ENCODE peak calls at places on chromosomes 6 and 20, in ten cellular contexts. E is CD4-positive, alpha-beta memory T cell; Y is transverse colon; W is CD8-positive, alpha-beta T cell; K is AG04450; P is GM23338; X is right atrium auricular region; J is cardiac muscle cell; A is right cardiac atrium; I is endodermal cell. G is an unnamed sample.

GRCh38 chr6:75273009-75273408 is 11.6 kb downstream of the TMEM30A start:
- DNase-seq in E (no peak), Y (no peak), W (no peak), K (no peak), P (no peak), X (no peak), J (no peak), A (no peak), I (no peak), G (no peak)

GRCh38 chr6:128532110-128532509 is 11.7 kb upstream of the PTPRK start:
- DNase-seq in E (no peak), Y (no peak), W (no peak), K (no peak), P (no peak), X (no peak), J (no peak), A (no peak), I (no peak), G (no peak)

GRCh38 chr6:40599580-40599979 is 12.4 kb upstream of the LRFN2 start:
- DNase-seq in E (no peak), Y (no peak), W (no peak), K (no peak), P (peak; percentile 39), X (no peak), J (peak; percentile 49), A (no peak), I (peak; percentile 89), G (no peak)

GRCh38 chr6:150363733-150364132 is 5.1 kb upstream of the IYD start:
- DNase-seq in E (no peak), Y (no peak), W (no peak), K (no peak), P (no peak), X (no peak), J (peak; percentile 10), A (no peak), I (no peak), G (peak; percentile 18)

GRCh38 chr20:19000071-19000470 is 186.5 kb downstream of the SCP2D1 start:
- DNase-seq in E (no peak), Y (no peak), W (no peak), K (no peak), P (no peak), X (no peak), J (no peak), A (no peak), I (no peak), G (no peak)

GRCh38 chr20:34771680-34772081 is 53.8 kb downstream of the NCOA6 start:
- DNase-seq in E (no peak), Y (no peak), W (no peak), K (no peak), P (no peak), X (no peak), J (peak; percentile 12), A (no peak), I (no peak), G (no peak)

GRCh38 chr6:170137176-170137891 is 153.5 kb downstream of the DLL1 start:
- DNase-seq in E (no peak), Y (peak; percentile 23), W (no peak), K (no peak), P (no peak), X (no peak), J (no peak), A (peak; percentile 58), I (peak; percentile 12), G (no peak)

GRCh38 chr20:23159923-23160445 is 73.9 kb upstream of the CD93 start:
- DNase-seq in E (no peak), Y (no peak), W (no peak), K (no peak), P (no peak), X (no peak), J (no peak), A (no peak), I (no peak), G (no peak)

GRCh38 chr6:107033136-107033535 is 5.1 kb downstream of the MTRES1 start:
- DNase-seq in E (no peak), Y (no peak), W (no peak), K (no peak), P (no peak), X (no peak), J (no peak), A (no peak), I (no peak), G (no peak)

GRCh38 chr20:25083141-25083772 is 1.3 kb upstream of the VSX1 start:
- DNase-seq in E (no peak), Y (no peak), W (no peak), K (no peak), P (peak; percentile 43), X (no peak), J (no peak), A (no peak), I (no peak), G (no peak)

GRCh38 chr6:56019973-56020372 is 144.6 kb upstream of the BMP5 start:
- DNase-seq in E (no peak), Y (no peak), W (no peak), K (no peak), P (no peak), X (no peak), J (no peak), A (no peak), I (no peak), G (no peak)

GRCh38 chr6:45739058-45739457 is 276.6 kb downstream of the CLIC5 start:
- DNase-seq in E (no peak), Y (no peak), W (no peak), K (no peak), P (no peak), X (no peak), J (no peak), A (no peak), I (no peak), G (no peak)

GRCh38 chr6:39044181-39044580 is 4.4 kb upstream of the GLP1R start:
- DNase-seq in E (no peak), Y (no peak), W (no peak), K (no peak), P (no peak), X (no peak), J (no peak), A (no peak), I (no peak), G (no peak)

DNA sequence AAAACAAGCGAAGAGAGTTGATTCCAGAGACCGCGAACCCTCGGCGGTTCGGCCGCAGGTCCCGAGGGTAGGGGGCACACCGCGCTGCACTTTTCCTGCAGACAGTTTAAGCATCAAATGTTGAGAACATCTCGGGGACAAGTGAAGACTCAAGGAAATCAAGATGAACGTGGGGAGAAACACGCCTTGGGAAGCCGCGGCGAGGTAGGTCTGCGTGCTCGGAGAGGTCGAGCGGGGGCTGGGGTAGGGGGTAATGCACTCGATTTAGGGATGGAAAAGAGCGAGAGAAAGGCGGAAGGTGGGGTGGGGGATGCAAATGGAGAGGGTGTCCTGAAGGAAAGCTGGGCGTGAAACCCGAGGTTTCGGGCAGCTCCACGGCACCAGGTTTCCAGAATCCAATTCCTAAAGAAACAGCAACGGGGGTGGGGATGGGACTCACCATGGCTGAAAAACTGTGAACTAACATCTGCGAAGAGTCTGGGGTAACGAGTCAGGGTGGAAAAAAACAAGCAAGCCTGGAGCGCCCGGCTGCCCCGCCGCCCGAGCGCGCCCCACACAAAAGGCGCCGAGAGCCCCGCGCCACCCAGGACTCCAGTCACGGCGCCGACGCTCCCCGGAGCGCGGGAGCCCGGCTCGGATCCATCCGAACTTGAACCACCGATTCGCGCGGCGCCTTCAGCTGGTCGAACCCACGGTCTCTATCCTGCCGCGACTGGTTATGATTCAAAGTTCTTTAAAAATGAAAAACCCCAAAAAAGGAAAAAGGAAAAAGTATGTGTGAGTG is 3.6 kb downstream of the TFAP2A start:
- DNase-seq in E (no peak), Y (no peak), W (no peak), K (no peak), P (peak; percentile 68), X (no peak), J (no peak), A (peak; percentile 41), I (peak; percentile 77), G (no peak)
- H3K27ac ChIP-seq in E (no peak overlapping the region), Y (peak overlapping the region; percentile 58), W (no peak overlapping the region), K (peak overlapping the region; percentile 57), P (no peak overlapping the region), X (no peak overlapping the region), J (no peak overlapping the region), A (no peak overlapping the region), I (peak overlapping the region; percentile 44), G (no peak overlapping the region)

DNA sequence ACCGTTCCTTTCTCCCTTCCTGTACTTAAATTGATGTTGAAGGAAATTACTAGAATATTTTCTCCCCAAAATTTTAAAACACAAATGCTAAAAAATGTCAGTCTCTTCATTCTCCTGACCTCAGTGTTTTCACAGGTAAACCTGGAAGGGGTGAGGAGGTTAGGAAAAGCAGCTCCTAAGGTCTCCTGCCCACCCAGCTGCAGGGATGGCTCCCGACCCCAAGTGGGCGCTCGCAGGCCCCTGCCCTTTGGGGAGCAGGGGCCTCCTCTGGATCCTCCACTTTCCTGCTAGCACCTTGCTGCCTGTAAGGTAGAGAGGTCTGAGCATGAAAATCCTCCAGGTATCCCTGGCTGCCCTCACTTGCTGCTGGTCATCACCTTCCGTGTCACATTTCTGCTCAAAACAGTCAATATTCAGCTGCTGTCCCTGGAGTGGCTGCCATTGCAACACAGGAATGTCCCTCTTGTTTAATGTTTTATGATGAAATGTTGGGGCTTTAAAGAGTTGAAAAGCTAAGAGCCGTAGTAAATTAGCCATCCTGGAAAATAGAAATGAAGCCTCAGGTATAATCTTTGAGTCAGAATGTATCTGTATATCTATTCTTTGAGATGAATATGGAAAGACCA is 10.9 kb upstream of the HSP90AB1 start:
- DNase-seq in E (no peak), Y (no peak), W (no peak), K (no peak), P (peak; percentile 56), X (no peak), J (no peak), A (peak; percentile 38), I (no peak), G (no peak)
- H3K27ac ChIP-seq in E (no peak overlapping the region), Y (peak overlapping the region; percentile 94), W (no peak overlapping the region), K (no peak overlapping the region), P (no peak overlapping the region), X (peak overlapping the region; percentile 98), J (no peak overlapping the region), A (no peak overlapping the region), I (no peak overlapping the region), G (no peak overlapping the region)

GRCh38 chr6:166488081-166488685 is 98.3 kb downstream of the RAMACL start:
- DNase-seq in E (peak; percentile 85), Y (peak; percentile 57), W (peak; percentile 73), K (no peak), P (no peak), X (peak; percentile 70), J (no peak), A (peak; percentile 82), I (no peak), G (peak; percentile 58)
- H3K27ac ChIP-seq in E (peak overlapping the region; percentile 61), Y (peak overlapping the region; percentile 60), W (peak overlapping the region; percentile 64), K (no peak overlapping the region), P (peak overlapping the region; percentile 50), X (peak overlapping the region; percentile 33), J (peak overlapping the region; percentile 10), A (peak overlapping the region; percentile 10), I (no peak overlapping the region), G (peak overlapping the region; percentile 67)

GRCh38 chr6:147257760-147258159 is 53.5 kb downstream of the STXBP5 start:
- DNase-seq in E (no peak), Y (no peak), W (no peak), K (no peak), P (no peak), X (no peak), J (no peak), A (no peak), I (no peak), G (no peak)

GRCh38 chr6:147260091-147260490 is 55.9 kb downstream of the STXBP5 start:
- DNase-seq in E (no peak), Y (no peak), W (no peak), K (no peak), P (no peak), X (no peak), J (no peak), A (no peak), I (no peak), G (no peak)

GRCh38 chr6:147251072-147251471 is 46.9 kb downstream of the STXBP5 start:
- DNase-seq in E (no peak), Y (no peak), W (no peak), K (no peak), P (no peak), X (no peak), J (no peak), A (no peak), I (no peak), G (no peak)

GRCh38 chr6:147255948-147256674 is 51.9 kb downstream of the STXBP5 start:
- DNase-seq in E (no peak), Y (no peak), W (no peak), K (no peak), P (no peak), X (no peak), J (no peak), A (no peak), I (no peak), G (no peak)
- H3K27ac ChIP-seq in E (no peak overlapping the region), Y (no peak overlapping the region), W (no peak overlapping the region), K (no peak overlapping the region), P (no peak overlapping the region), X (no peak overlapping the region), J (no peak overlapping the region), A (no peak overlapping the region), I (no peak overlapping the region), G (no peak overlapping the region)

G was measured in lung.